ENCODE peak calls at places on chromosome X, in four cellular contexts. Z, X, I and Y are unnamed samples.

GRCh38 chrX:56783996-56784620 is 55.1 kb downstream of the NBDY start:
- DNase-seq in Z (no peak), X (no peak), I (no peak), Y (no peak)

GRCh38 chrX:17579021-17579420 is 158.3 kb upstream of the SCML1 start:
- DNase-seq in Z (no peak), X (no peak), I (no peak), Y (no peak)

GRCh38 chrX:9464435-9465371 is at the start of gene TBL1X:
- DNase-seq in Z (peak; percentile 86), X (no peak), I (peak; percentile 92), Y (peak; percentile 37)

GRCh38 chrX:31280580-31280979 is 208.7 kb upstream of the FTHL17 start:
- DNase-seq in Z (no peak), X (no peak), I (no peak), Y (no peak)

GRCh38 chrX:11470231-11470630 is 177.0 kb downstream of the AMELX start:
- DNase-seq in Z (no peak), X (no peak), I (no peak), Y (no peak)

GRCh38 chrX:16517206-16517605 is 132.8 kb upstream of the S100G start:
- DNase-seq in Z (no peak), X (no peak), I (no peak), Y (no peak)

GRCh38 chrX:131046596-131046995 is 11.6 kb upstream of the ARHGAP36 start:
- DNase-seq in Z (no peak), X (no peak), I (no peak), Y (no peak)

GRCh38 chrX:104721854-104722253 is 155.9 kb downstream of the IL1RAPL2 start:
- DNase-seq in Z (no peak), X (no peak), I (no peak), Y (no peak)

GRCh38 chrX:140432328-140433025 is 72.4 kb downstream of the SOX3 start:
- DNase-seq in Z (no peak), X (no peak), I (no peak), Y (no peak)

GRCh38 chrX:74248889-74249288 is 55.1 kb upstream of the ZCCHC13 start:
- DNase-seq in Z (no peak), X (no peak), I (no peak), Y (peak; percentile 29)

GRCh38 chrX:39855748-39856129 is 242.0 kb downstream of the BCOR start:
- DNase-seq in Z (no peak), X (peak; percentile 77), I (peak; percentile 79), Y (no peak)

GRCh38 chrX:46704767-46705386 is 54.0 kb downstream of the SLC9A7 start:
- DNase-seq in Z (no peak), X (peak; percentile 83), I (no peak), Y (no peak)

GRCh38 chrX:122582280-122582679 is 601.8 kb upstream of the GRIA3 start:
- DNase-seq in Z (no peak), X (no peak), I (no peak), Y (no peak)

GRCh38 chrX:149040873-149041535 is 464.1 kb downstream of the IDS start:
- DNase-seq in Z (no peak), X (no peak), I (no peak), Y (no peak)

GRCh38 chrX:68835468-68835867 is 6.6 kb downstream of the EFNB1 start:
- DNase-seq in Z (no peak), X (no peak), I (no peak), Y (no peak)

GRCh38 chrX:134236690-134237362 is at the start of gene CCDC160:
- DNase-seq in Z (peak; percentile 82), X (no peak), I (peak; percentile 24), Y (peak; percentile 79)

GRCh38 chrX:87571965-87572364 is 54.4 kb downstream of the KLHL4 start:
- DNase-seq in Z (no peak), X (no peak), I (no peak), Y (no peak)

GRCh38 chrX:69748055-69748454 is 132.1 kb downstream of the EDA start:
- DNase-seq in Z (no peak), X (no peak), I (no peak), Y (no peak)

GRCh38 chrX:53116101-53116500 is 22.2 kb downstream of the KANTR start:
- DNase-seq in Z (no peak), X (no peak), I (no peak), Y (no peak)

GRCh38 chrX:104351173-104351769 is 96.5 kb upstream of the ESX1 start:
- DNase-seq in Z (no peak), X (no peak), I (no peak), Y (no peak)

GRCh38 chrX:10157032-10157341 is 212 bp downstream of the CLCN4 start:
- DNase-seq in Z (no peak), X (no peak), I (no peak), Y (no peak)

GRCh38 chrX:107054978-107055377 is 55.0 kb upstream of the MORC4 start:
- DNase-seq in Z (no peak), X (no peak), I (no peak), Y (no peak)

DNA sequence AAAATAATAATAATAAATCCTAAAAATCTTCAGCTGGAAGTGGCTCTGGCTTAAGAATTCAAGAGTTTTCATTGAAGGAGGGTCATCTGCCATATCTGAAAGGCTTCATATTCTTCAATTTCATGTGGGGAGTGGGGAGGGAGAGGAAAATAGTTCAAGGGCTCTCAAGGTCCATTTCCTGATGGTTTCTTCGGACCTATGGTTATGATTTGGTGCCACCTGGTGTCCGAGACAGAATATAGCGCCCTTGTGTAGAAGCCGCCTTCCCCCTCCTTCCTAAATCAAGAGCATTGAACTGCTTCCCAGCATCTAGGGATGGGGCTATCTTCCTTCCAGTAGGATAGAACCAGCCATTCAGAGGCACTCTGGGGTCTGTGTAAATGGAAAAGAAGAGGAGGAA is 34.3 kb downstream of the NLGN3 start:
- DNase-seq in Z (peak; percentile 65), X (peak; percentile 31), I (peak; percentile 50), Y (peak; percentile 46)
- TF ChIP-seq USF2 in Z (no peak), X (no peak), I (no peak), Y (no peak)

DNA sequence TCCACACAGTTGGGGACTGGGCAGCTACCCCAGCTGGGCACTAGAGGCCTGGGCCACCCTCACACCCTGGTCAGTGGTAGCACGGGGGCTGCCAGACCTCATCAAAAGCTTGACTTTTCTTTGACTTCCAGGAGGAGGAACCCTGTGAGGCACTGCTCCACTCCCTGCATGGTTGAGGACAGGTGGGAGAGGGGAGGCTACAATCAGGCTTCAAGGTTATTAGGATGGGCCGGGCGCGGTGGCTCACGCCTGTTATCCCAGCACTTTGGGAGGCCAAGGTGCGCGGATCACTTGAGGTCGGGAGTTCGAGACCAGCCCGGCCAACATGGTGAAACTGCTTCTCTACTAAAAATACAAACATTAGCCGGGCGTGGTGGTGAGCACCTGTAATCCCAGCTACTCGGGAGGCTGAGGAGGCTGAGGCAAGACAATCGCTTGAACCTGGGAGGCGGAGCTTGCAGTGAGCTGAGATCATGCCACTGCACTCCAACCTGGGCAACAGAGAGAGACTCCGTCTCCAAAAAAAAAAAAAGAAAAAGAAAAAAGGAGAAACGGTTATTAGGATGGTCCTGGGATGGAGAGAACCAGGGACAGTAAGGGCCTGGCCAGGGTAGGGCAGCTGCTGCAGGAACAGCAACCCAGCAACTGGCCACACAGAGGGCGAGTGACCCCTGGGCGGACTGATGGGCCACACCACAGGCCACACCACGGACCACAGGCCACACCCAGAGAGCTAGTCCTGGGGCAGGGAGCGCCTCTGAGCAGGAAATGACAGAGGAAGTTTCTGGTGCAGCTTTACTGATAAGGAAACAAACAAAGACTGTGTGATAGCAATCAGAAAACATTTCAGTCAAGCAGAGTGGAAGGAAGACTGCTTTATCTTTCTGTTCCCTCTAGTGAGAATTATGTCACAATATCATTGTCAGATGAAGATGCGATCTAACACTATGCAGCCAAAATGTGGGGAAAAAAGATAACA is 20.5 kb upstream of the OPN1LW start:
- DNase-seq in Z (peak; percentile 67), X (no peak), I (peak; percentile 71), Y (no peak)
- TF ChIP-seq USF1 in Z (no peak), X (no peak), I (no peak), Y (no peak)

DNA sequence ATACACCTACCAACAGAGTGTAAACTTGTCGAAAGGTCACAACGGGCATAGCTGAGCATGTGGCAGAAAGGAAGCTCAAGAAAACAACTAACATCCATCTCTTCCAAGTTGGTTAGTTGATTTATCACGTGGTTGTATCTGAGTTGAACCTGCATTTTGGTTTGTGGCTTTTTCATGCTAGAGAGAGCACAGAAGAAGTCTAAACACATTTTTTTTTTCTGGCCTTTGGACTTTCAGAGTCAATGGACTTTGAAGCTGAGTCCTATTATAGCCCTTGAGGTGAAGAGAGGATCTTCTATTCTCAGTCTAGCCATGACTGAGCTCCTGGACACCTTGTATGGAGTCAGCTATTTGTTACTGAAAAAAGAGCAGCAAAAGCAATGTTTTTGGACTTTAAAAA is 150.6 kb upstream of the TRPC5 start:
- DNase-seq in Z (no peak), X (peak; percentile 12), I (no peak), Y (no peak)
- TF ChIP-seq USF2 in Z (no peak), X (no peak), I (no peak), Y (no peak)

DNA sequence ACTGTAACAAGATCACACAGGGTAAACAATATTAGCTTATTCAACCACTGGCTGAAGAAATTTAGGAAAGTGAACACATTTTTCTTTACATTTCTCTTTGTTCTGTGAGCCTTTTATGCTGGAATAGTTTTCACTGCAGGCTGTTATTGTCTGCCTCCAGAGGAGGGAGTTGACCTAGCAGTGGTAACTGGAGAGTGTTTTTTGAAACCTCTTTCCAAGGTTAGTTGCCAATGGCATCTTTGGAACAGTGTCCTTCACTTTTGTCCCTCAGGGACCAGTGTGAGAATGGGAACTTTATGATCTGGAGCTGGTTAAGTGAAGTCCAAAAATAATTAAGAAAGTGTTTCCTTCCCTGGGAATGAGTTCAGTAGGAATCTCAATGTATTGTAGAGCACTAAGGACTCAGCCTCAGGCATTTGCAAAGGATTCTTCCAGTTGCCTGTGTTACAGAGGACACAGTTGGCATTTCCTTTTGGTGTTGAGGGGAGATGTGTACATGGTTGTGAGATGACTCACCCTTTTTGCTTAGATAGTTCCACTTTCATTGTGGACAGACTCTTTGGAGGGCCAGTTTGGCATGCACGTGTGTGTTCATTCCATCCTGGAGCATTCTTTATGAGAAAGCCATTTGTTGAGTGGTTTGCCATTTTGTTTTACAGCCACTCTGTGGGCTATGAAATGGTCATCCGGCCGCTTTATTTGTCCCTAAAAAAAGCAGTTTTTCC is 61.3 kb downstream of the AR start:
- DNase-seq in Z (no peak), X (no peak), I (no peak), Y (no peak)
- TF ChIP-seq USF1 in Z (no peak), X (no peak), I (no peak), Y (no peak)

GRCh38 chrX:129529685-129530281 is 6.5 kb upstream of the SMARCA1 start:
- DNase-seq in Z (peak; percentile 17), X (no peak), I (no peak), Y (no peak)
- TF ChIP-seq USF2 in Z (no peak), X (no peak), I (no peak), Y (no peak)

GRCh38 chrX:14043209-14043608 is 13.5 kb upstream of the GEMIN8 start:
- DNase-seq in Z (no peak), X (no peak), I (no peak), Y (no peak)

GRCh38 chrX:14039344-14039743 is 9.7 kb upstream of the GEMIN8 start:
- DNase-seq in Z (peak; percentile 49), X (no peak), I (peak; percentile 54), Y (peak; percentile 31)

GRCh38 chrX:14038375-14039077 is 8.8 kb upstream of the GEMIN8 start:
- DNase-seq in Z (no peak), X (no peak), I (no peak), Y (no peak)
- TF ChIP-seq USF1 in Z (no peak), X (no peak), I (no peak), Y (no peak)